ENCODE peak calls at places on chromosome 20, in five cellular contexts. R is IMR-90, L is right lobe of liver, Z is transverse colon, E is A549. B is an unnamed sample.

GRCh38 chr20:20977786-20978185 is 128.4 kb downstream of the LINC00237 start:
- DNase-seq in R (no peak), L (no peak), Z (no peak), E (no peak), B (no peak)

GRCh38 chr20:54606384-54606783 is 131.0 kb downstream of the DOK5 start:
- DNase-seq in R (no peak), L (no peak), Z (no peak), E (no peak), B (no peak)

GRCh38 chr20:18588554-18589043 is 745 bp downstream of the DTD1 start:
- DNase-seq in R (no peak), L (no peak), Z (peak; percentile 9), E (no peak), B (peak; percentile 32)

GRCh38 chr20:1500496-1500895 is 9.3 kb upstream of the SIRPB2 start:
- DNase-seq in R (no peak), L (no peak), Z (no peak), E (no peak), B (peak; percentile 38)

GRCh38 chr20:57560554-57561355 is at the start of gene PCK1:
- DNase-seq in R (peak; percentile 1), L (peak; percentile 97), Z (peak; percentile 96), E (peak; percentile 18), B (peak; percentile 95)

GRCh38 chr20:22696759-22697158 is 112.4 kb upstream of the FOXA2 start:
- DNase-seq in R (no peak), L (no peak), Z (no peak), E (no peak), B (no peak)

GRCh38 chr20:37190354-37190753 is 11.0 kb upstream of the MROH8 start:
- DNase-seq in R (no peak), L (no peak), Z (no peak), E (no peak), B (no peak)

GRCh38 chr20:38132156-38132909 is 32.7 kb downstream of the TGM2 start:
- DNase-seq in R (no peak), L (peak; percentile 38), Z (no peak), E (no peak), B (no peak)

GRCh38 chr20:19974621-19975435 is 42.3 kb upstream of the NAA20 start:
- DNase-seq in R (peak; percentile 97), L (peak; percentile 61), Z (peak; percentile 63), E (peak; percentile 89), B (no peak)

GRCh38 chr20:2398453-2398852 is 17.8 kb downstream of the TGM6 start:
- DNase-seq in R (no peak), L (no peak), Z (no peak), E (no peak), B (no peak)

GRCh38 chr20:44532248-44532980 is 10.5 kb upstream of the SERINC3 start:
- DNase-seq in R (no peak), L (no peak), Z (no peak), E (no peak), B (no peak)

GRCh38 chr20:41249781-41250281 is 67.7 kb downstream of the ZHX3 start:
- DNase-seq in R (peak; percentile 29), L (no peak), Z (no peak), E (no peak), B (peak; percentile 76)

GRCh38 chr20:10667560-10668167 is 6.1 kb downstream of the JAG1 start:
- DNase-seq in R (no peak), L (no peak), Z (no peak), E (no peak), B (no peak)

DNA sequence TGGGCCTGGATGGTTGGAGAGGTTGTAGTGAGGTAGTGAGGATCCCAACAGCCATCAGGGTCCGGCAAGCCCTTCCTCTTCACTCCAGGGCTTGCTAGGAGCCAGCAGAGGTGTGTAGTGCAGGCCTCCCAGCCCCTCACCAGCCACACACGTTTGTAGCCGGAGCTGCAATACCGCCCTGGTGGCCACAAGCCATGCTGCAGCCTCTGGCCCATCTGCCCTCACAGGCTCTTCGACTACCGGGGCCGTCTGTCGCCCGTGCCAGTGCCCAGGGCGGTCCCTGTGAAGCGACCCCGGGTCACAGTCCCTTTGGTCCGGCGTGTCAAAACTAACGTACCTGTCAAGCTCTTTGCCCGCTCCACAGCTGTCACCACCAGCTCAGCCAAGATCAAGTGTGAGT is 36.4 kb downstream of the EIF2S2 start:
- DNase-seq in R (no peak), L (no peak), Z (no peak), E (no peak), B (no peak)
- TF ChIP-seq POLR2A in R (no peak), L (no peak), Z (no peak), E (no peak), B (no peak)

GRCh38 chr20:35579196-35579595 is 36.4 kb upstream of the SPAG4 start:
- DNase-seq in R (no peak), L (no peak), Z (no peak), E (no peak), B (no peak)

GRCh38 chr20:35588397-35588796 is 27.2 kb upstream of the SPAG4 start:
- DNase-seq in R (no peak), L (no peak), Z (no peak), E (no peak), B (no peak)

GRCh38 chr20:35582741-35583404 is 32.8 kb upstream of the SPAG4 start:
- DNase-seq in R (no peak), L (no peak), Z (no peak), E (no peak), B (no peak)

GRCh38 chr20:35582131-35582530 is 33.5 kb upstream of the SPAG4 start:
- DNase-seq in R (no peak), L (no peak), Z (no peak), E (no peak), B (no peak)

DNA sequence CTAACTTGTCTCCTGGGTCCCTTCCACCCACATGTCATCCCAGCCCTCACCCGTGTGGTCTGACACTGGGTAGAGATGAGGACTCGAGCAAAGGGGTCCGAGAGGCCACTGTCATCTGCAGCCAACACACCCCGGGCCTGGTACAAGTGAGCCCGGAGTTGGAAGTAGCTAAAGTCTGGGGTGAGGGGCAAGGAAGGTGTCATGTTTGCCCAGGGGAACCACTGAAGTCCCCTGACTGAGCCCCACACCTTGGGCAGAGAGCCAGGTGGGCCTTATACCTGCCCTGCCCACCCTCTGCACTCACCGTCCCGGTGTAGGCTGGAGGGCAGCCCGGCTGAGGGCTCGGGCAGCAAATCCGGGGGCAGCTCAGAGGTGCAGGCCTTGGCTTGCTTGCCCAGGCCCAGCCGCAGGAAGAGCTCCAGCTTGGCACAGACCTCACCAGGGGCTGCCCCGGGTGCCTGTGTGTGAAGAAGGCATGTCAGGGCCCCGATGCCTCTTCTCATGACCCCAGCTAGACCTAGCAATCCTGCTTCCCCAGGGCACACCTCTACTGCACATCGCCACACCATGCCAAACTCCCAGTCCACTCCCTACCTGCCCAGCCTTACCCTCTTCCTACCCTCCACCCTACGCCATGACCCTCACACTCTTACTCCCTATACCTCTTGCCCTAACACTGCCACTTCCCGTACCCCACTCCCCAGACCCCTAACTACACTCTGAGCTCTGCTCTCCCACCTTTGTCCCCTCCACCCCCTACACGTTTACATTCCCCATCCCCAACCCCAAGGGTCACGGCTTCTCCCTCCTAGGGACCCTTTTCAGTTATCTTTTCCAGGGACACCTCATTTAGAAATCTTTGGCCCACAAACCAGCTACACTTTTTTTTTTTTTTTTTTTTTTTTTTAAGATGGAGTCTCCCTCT is 31.7 kb upstream of the SPAG4 start:
- DNase-seq in R (no peak), L (no peak), Z (no peak), E (no peak), B (no peak)
- TF ChIP-seq POLR2A in R (no peak), L (no peak), Z (no peak), E (no peak), B (no peak)

GRCh38 chr20:62364911-62365736 is 2.0 kb downstream of the LAMA5 start:
- DNase-seq in R (no peak), L (peak; percentile 44), Z (peak; percentile 17), E (no peak), B (no peak)

GRCh38 chr20:62366370-62367135 is 559 bp downstream of the LAMA5 start:
- DNase-seq in R (no peak), L (no peak), Z (no peak), E (no peak), B (no peak)

GRCh38 chr20:62363920-62364851 is 2.9 kb downstream of the LAMA5 start:
- DNase-seq in R (no peak), L (peak; percentile 51), Z (peak; percentile 13), E (no peak), B (no peak)

GRCh38 chr20:62367136-62367482 is at the start of gene LAMA5:
- DNase-seq in R (no peak), L (peak; percentile 81), Z (peak; percentile 69), E (no peak), B (peak; percentile 65)

DNA sequence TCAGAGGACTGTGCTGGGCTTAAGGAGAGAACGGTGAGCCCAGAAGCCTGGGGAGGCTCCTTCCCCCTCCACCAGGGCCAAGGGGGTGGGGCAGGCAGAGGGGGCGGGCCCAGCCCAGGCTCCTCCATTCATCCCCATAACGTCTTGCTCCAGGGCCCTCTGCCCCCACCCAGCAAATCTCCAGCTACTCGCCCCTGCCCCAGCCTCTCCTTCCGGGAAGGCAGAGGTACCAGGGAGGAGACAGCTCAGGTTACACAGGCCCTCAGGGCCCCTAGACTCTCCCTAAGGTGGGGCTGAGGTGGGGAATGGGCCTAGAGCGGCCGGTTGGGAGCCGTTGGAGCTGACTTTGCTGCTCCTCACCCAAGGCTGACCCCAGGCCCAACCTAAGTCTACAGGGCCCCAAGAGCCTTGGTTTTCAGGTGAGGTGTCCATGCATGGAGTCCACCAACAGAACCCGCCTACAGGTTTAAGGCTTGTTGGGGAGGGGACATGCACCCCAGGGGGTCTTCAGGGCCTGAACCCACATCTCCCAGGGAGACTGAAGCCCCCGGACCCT is 1.2 kb downstream of the LAMA5 start:
- DNase-seq in R (no peak), L (no peak), Z (peak; percentile 28), E (no peak), B (peak; percentile 24)
- TF ChIP-seq POLR2A in R (no peak), L (no peak), Z (no peak), E (peak; percentile 39), B (no peak)

GRCh38 chr20:31664696-31665354 is 27.1 kb downstream of the COX4I2 start:
- DNase-seq in R (no peak), L (peak; percentile 65), Z (peak; percentile 62), E (no peak), B (peak; percentile 48)

GRCh38 chr20:31662372-31662854 is 24.7 kb downstream of the COX4I2 start:
- DNase-seq in R (no peak), L (no peak), Z (no peak), E (no peak), B (no peak)

GRCh38 chr20:31663838-31664695 is 26.4 kb downstream of the COX4I2 start:
- DNase-seq in R (no peak), L (peak; percentile 85), Z (peak; percentile 77), E (no peak), B (no peak)

GRCh38 chr20:31663524-31663837 is 25.8 kb downstream of the COX4I2 start:
- DNase-seq in R (no peak), L (no peak), Z (no peak), E (no peak), B (no peak)

DNA sequence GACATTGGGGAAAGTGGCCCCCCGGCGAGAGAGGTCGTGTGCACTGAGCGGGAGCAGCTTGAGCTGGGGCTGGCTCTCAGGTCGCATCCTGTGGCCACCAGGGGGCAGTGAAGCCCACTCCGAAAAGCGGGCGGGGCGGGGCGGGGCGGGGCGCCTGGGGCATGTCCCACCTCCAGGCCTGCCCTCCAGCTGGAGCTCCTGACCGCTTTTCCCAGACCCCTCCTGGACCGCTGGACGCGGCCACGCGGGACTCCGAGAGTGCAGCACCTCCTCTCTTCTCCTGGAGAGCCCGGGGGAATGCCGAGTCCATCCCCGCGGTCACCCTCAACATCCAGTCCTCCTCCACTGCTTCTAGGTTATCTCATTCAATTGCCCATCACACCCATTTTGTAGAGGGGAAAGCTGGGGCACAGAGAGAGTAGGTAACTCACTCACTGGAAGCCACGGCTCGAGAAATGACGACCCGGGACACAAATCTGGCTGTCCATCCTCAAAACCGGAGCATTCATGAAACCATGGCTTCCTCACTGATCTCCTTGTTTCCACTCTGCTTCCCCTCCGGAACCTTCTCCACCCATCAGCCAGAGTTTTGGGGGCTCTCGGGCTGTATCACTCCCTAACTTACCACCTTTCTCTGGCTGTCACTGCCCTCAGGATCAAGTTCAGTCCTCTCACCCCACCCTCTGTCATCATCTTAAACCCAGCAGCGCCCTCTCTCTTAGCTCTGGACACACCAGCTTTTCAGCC is 24.1 kb downstream of the COX4I2 start:
- DNase-seq in R (peak; percentile 54), L (peak; percentile 86), Z (peak; percentile 85), E (peak; percentile 68), B (peak; percentile 91)
- TF ChIP-seq POLR2A in R (no peak), L (peak; percentile 72), Z (peak; percentile 38), E (peak; percentile 38), B (peak; percentile 73)